ENCODE peak calls at places on chromosomes 12 and 14, in nine cellular contexts. F, C, J, V, Q, R, P, W and H are unnamed samples.

GRCh38 chr14:68476212-68476964 is 316.5 kb downstream of the ZFP36L1 start:
- DNase-seq in F (no peak), C (peak; percentile 90), J (no peak), V (peak; percentile 96), Q (no peak), R (peak; percentile 100), P (no peak), W (no peak), H (peak; percentile 41)

GRCh38 chr12:124641591-124641990 is 74.2 kb upstream of the NCOR2 start:
- DNase-seq in F (no peak), C (peak; percentile 53), J (no peak), V (no peak), Q (no peak), R (no peak), P (no peak), W (no peak), H (no peak)

GRCh38 chr14:65815127-65815526 is 402.6 kb downstream of the FUT8 start:
- DNase-seq in F (no peak), C (no peak), J (no peak), V (no peak), Q (no peak), R (no peak), P (no peak), W (no peak), H (no peak)

GRCh38 chr12:93990832-93991748 is 157.3 kb upstream of the PLXNC1 start:
- DNase-seq in F (no peak), C (peak; percentile 48), J (no peak), V (peak; percentile 29), Q (no peak), R (peak; percentile 51), P (no peak), W (no peak), H (no peak)

GRCh38 chr14:60515244-60515695 is 6.3 kb downstream of the SIX6 start:
- DNase-seq in F (no peak), C (no peak), J (no peak), V (no peak), Q (no peak), R (no peak), P (no peak), W (no peak), H (no peak)

GRCh38 chr14:91223028-91223783 is 21.3 kb downstream of the GPR68 start:
- DNase-seq in F (no peak), C (no peak), J (no peak), V (no peak), Q (peak; percentile 67), R (peak; percentile 56), P (peak; percentile 45), W (no peak), H (no peak)

GRCh38 chr14:67673451-67673850 is 981 bp downstream of the VTI1B start:
- DNase-seq in F (no peak), C (no peak), J (no peak), V (peak; percentile 42), Q (no peak), R (peak; percentile 23), P (no peak), W (no peak), H (no peak)

GRCh38 chr14:59254911-59255545 is 66.6 kb downstream of the DAAM1 start:
- DNase-seq in F (no peak), C (peak; percentile 77), J (no peak), V (no peak), Q (no peak), R (peak; percentile 50), P (no peak), W (no peak), H (no peak)

GRCh38 chr12:58639323-58639934 is 280.9 kb downstream of the LRIG3 start:
- DNase-seq in F (no peak), C (no peak), J (no peak), V (peak; percentile 26), Q (no peak), R (peak; percentile 28), P (no peak), W (no peak), H (no peak)

GRCh38 chr14:32481707-32482106 is 152.6 kb downstream of the AKAP6 start:
- DNase-seq in F (no peak), C (no peak), J (no peak), V (no peak), Q (no peak), R (no peak), P (no peak), W (no peak), H (no peak)

GRCh38 chr14:83607682-83608081 is 1922.3 kb upstream of the FLRT2 start:
- DNase-seq in F (no peak), C (no peak), J (no peak), V (no peak), Q (no peak), R (no peak), P (no peak), W (no peak), H (no peak)

GRCh38 chr14:33950320-33951182 is at the start of gene EGLN3:
- DNase-seq in F (peak; percentile 10), C (peak; percentile 81), J (peak; percentile 19), V (peak; percentile 92), Q (peak; percentile 99), R (peak; percentile 61), P (peak; percentile 37), W (no peak), H (peak; percentile 64)

GRCh38 chr12:38912116-38912515 is 6.7 kb upstream of the CPNE8 start:
- DNase-seq in F (no peak), C (no peak), J (no peak), V (no peak), Q (no peak), R (no peak), P (no peak), W (no peak), H (no peak)

GRCh38 chr14:96624661-96625435 is 122.7 kb downstream of the PAPOLA start:
- DNase-seq in F (no peak), C (no peak), J (no peak), V (no peak), Q (no peak), R (no peak), P (no peak), W (no peak), H (no peak)

GRCh38 chr12:82862069-82862841 is 175.5 kb downstream of the TMTC2 start:
- DNase-seq in F (no peak), C (no peak), J (no peak), V (no peak), Q (no peak), R (no peak), P (no peak), W (no peak), H (no peak)

GRCh38 chr14:53613404-53614253 is 343.0 kb downstream of the BMP4 start:
- DNase-seq in F (no peak), C (no peak), J (no peak), V (peak; percentile 88), Q (peak; percentile 43), R (peak; percentile 10), P (no peak), W (no peak), H (peak; percentile 31)

GRCh38 chr12:47835017-47835830 is 15.5 kb upstream of the HDAC7 start:
- DNase-seq in F (no peak), C (no peak), J (no peak), V (no peak), Q (no peak), R (no peak), P (no peak), W (no peak), H (no peak)

GRCh38 chr12:89648211-89648930 is 60.3 kb downstream of the ATP2B1 start:
- DNase-seq in F (no peak), C (no peak), J (no peak), V (peak; percentile 47), Q (no peak), R (peak; percentile 21), P (no peak), W (no peak), H (no peak)

GRCh38 chr12:122048156-122048555 is 26.5 kb downstream of the BCL7A start:
- DNase-seq in F (no peak), C (no peak), J (no peak), V (no peak), Q (no peak), R (no peak), P (no peak), W (no peak), H (no peak)

GRCh38 chr12:15756822-15757221 is 32.4 kb downstream of the EPS8 start:
- DNase-seq in F (no peak), C (no peak), J (no peak), V (peak; percentile 9), Q (no peak), R (peak; percentile 63), P (no peak), W (no peak), H (no peak)

GRCh38 chr14:60931206-60931605 is 49.7 kb downstream of the TRMT5 start:
- DNase-seq in F (no peak), C (no peak), J (no peak), V (no peak), Q (no peak), R (no peak), P (no peak), W (no peak), H (no peak)

GRCh38 chr12:80936353-80936641 is 1.4 kb downstream of the LIN7A start:
- DNase-seq in F (no peak), C (no peak), J (no peak), V (no peak), Q (no peak), R (no peak), P (no peak), W (no peak), H (no peak)

GRCh38 chr14:95318399-95318834 is 1.3 kb downstream of the CLMN start:
- DNase-seq in F (no peak), C (no peak), J (no peak), V (no peak), Q (no peak), R (no peak), P (no peak), W (no peak), H (no peak)

GRCh38 chr14:59816931-59817330 is 53.6 kb downstream of the RTN1 start:
- DNase-seq in F (no peak), C (no peak), J (no peak), V (no peak), Q (no peak), R (no peak), P (no peak), W (no peak), H (no peak)

GRCh38 chr12:1692221-1692620 is 1.4 kb downstream of the ADIPOR2 start:
- DNase-seq in F (no peak), C (no peak), J (no peak), V (no peak), Q (no peak), R (no peak), P (no peak), W (no peak), H (no peak)

GRCh38 chr12:50195832-50196231 is 28.7 kb upstream of the CERS5 start:
- DNase-seq in F (no peak), C (no peak), J (no peak), V (no peak), Q (peak; percentile 10), R (no peak), P (no peak), W (no peak), H (no peak)

GRCh38 chr12:14611640-14612203 is 44.0 kb upstream of the PLBD1 start:
- DNase-seq in F (no peak), C (no peak), J (no peak), V (no peak), Q (no peak), R (no peak), P (no peak), W (no peak), H (no peak)

GRCh38 chr12:46303039-46303666 is 34.3 kb upstream of the SLC38A1 start:
- DNase-seq in F (peak; percentile 31), C (no peak), J (no peak), V (peak; percentile 67), Q (peak; percentile 22), R (peak; percentile 64), P (peak; percentile 48), W (peak; percentile 21), H (no peak)

GRCh38 chr14:95486875-95487668 is 29.4 kb downstream of the SYNE3 start:
- DNase-seq in F (no peak), C (no peak), J (no peak), V (no peak), Q (no peak), R (no peak), P (no peak), W (no peak), H (no peak)

GRCh38 chr12:12788131-12788530 is 2.7 kb downstream of the APOLD1 start:
- DNase-seq in F (no peak), C (no peak), J (no peak), V (no peak), Q (no peak), R (peak; percentile 17), P (no peak), W (no peak), H (no peak)

GRCh38 chr12:25957898-25958253 is 606 bp upstream of the RASSF8 start:
- DNase-seq in F (no peak), C (peak; percentile 29), J (no peak), V (peak; percentile 66), Q (no peak), R (peak; percentile 93), P (no peak), W (no peak), H (peak; percentile 60)